ENCODE peak calls at places on chromosome 18, in eight cellular contexts. J, B, Y, P, A, X, I and D are unnamed samples.

GRCh38 chr18:48228301-48228715 is 180.9 kb downstream of the ZBTB7C start:
- DNase-seq in Y (no peak), I (peak), X (peak), B (no peak), P (no peak), J (peak), A (peak), D (peak)

GRCh38 chr18:39494211-39494896 is 1928.8 kb upstream of the CELF4 start:
- DNase-seq in X (no peak), B (no peak), I (no peak), Y (no peak), P (no peak), A (no peak), J (no peak), D (no peak)

GRCh38 chr18:30920356-30920755 is 122.2 kb downstream of the DSC3 start:
- DNase-seq in I (no peak), X (no peak), A (no peak), B (no peak), Y (no peak), P (no peak), J (no peak), D (no peak)

GRCh38 chr18:76363451-76364120 is 131.5 kb downstream of the ZNF516 start:
- DNase-seq in Y (no peak), X (no peak), J (no peak), P (no peak), A (no peak), B (no peak), I (no peak), D (peak)

GRCh38 chr18:79352432-79352831 is 43.3 kb upstream of the NFATC1 start:
- DNase-seq in B (no peak), I (no peak), X (no peak), J (no peak), P (no peak), Y (no peak), A (no peak), D (no peak)

GRCh38 chr18:25274900-25275299 is 77.1 kb downstream of the ZNF521 start:
- DNase-seq in X (no peak), I (no peak), A (no peak), B (no peak), P (no peak), Y (no peak), J (no peak), D (no peak)

GRCh38 chr18:31225668-31226067 is 63.0 kb upstream of the DSC1 start:
- DNase-seq in Y (no peak), B (no peak), X (no peak), I (no peak), P (no peak), J (no peak), A (peak), D (no peak)

GRCh38 chr18:50737127-50737526 is 82.7 kb downstream of the MRO start:
- DNase-seq in Y (no peak), I (no peak), J (no peak), A (no peak), P (no peak), X (no peak), B (no peak), D (no peak)

GRCh38 chr18:23894661-23895175 is 119.8 kb upstream of the TTC39C start:
- DNase-seq in P (no peak), Y (no peak), A (no peak), I (no peak), J (no peak), B (no peak), X (no peak), D (no peak)

GRCh38 chr18:6755107-6755506 is 25.6 kb downstream of the ARHGAP28 start:
- DNase-seq in I (no peak), P (no peak), B (no peak), J (no peak), A (no peak), X (no peak), Y (no peak), D (no peak)

GRCh38 chr18:25047983-25048382 is 304.0 kb downstream of the ZNF521 start:
- DNase-seq in Y (no peak), B (no peak), A (no peak), P (no peak), I (no peak), J (no peak), X (no peak), D (no peak)

GRCh38 chr18:21314721-21315120 is 72.7 kb downstream of the GREB1L start:
- DNase-seq in J (no peak), I (no peak), P (no peak), A (no peak), X (no peak), B (no peak), Y (no peak), D (no peak)

GRCh38 chr18:13473751-13474150 is 252.6 kb downstream of the FAM210A start:
- DNase-seq in B (peak), X (no peak), Y (no peak), J (no peak), I (no peak), A (no peak), P (no peak), D (no peak)

GRCh38 chr18:34159691-34160185 is 65.0 kb downstream of the NOL4 start:
- DNase-seq in J (no peak), P (no peak), A (peak), Y (no peak), I (no peak), B (peak), X (no peak), D (peak)

GRCh38 chr18:47729356-47729755 is 201.1 kb downstream of the SMAD2 start:
- DNase-seq in X (no peak), B (peak), J (no peak), Y (no peak), I (no peak), P (no peak), A (no peak), D (no peak)

GRCh38 chr18:384897-385296 is 115.6 kb downstream of the COLEC12 start:
- DNase-seq in J (no peak), Y (no peak), A (no peak), I (no peak), P (no peak), X (no peak), B (no peak), D (no peak)

GRCh38 chr18:2641638-2642037 is 13.9 kb upstream of the SMCHD1 start:
- DNase-seq in X (no peak), P (no peak), Y (peak), A (no peak), I (no peak), B (no peak), J (no peak), D (no peak)

GRCh38 chr18:25672490-25672889 is 320.5 kb upstream of the ZNF521 start:
- DNase-seq in Y (no peak), A (no peak), P (no peak), I (no peak), J (no peak), B (no peak), X (no peak), D (peak)

GRCh38 chr18:32010124-32010745 is 8.4 kb upstream of the RNF125 start:
- DNase-seq in I (no peak), P (no peak), B (no peak), J (no peak), Y (no peak), A (no peak), X (no peak), D (no peak)

GRCh38 chr18:70249118-70249517 is 39.7 kb upstream of the SOCS6 start:
- DNase-seq in I (no peak), A (no peak), P (no peak), X (no peak), J (no peak), B (no peak), Y (no peak), D (no peak)

GRCh38 chr18:77653792-77654191 is 404.1 kb downstream of the GALR1 start:
- DNase-seq in P (no peak), X (no peak), A (no peak), Y (no peak), B (no peak), J (no peak), I (no peak), D (no peak)

GRCh38 chr18:39675358-39675757 is 2109.8 kb upstream of the CELF4 start:
- DNase-seq in B (no peak), A (no peak), X (no peak), Y (peak), I (no peak), P (no peak), J (peak), D (no peak)

GRCh38 chr18:50880108-50880465 is 1.2 kb downstream of the ME2 start:
- DNase-seq in I (no peak), X (no peak), Y (no peak), A (no peak), P (no peak), J (no peak), B (no peak), D (no peak)

GRCh38 chr18:59993560-59993959 is 93.8 kb downstream of the PMAIP1 start:
- DNase-seq in A (no peak), J (no peak), Y (no peak), P (no peak), B (no peak), I (no peak), X (no peak), D (no peak)

GRCh38 chr18:70382032-70382431 is 93.2 kb downstream of the SOCS6 start:
- DNase-seq in P (no peak), Y (no peak), J (no peak), X (peak), B (no peak), A (no peak), I (no peak), D (no peak)

GRCh38 chr18:24019641-24020331 is 5.2 kb downstream of the TTC39C start:
- DNase-seq in I (no peak), P (no peak), Y (no peak), A (no peak), X (no peak), B (no peak), J (no peak), D (no peak)

DNA sequence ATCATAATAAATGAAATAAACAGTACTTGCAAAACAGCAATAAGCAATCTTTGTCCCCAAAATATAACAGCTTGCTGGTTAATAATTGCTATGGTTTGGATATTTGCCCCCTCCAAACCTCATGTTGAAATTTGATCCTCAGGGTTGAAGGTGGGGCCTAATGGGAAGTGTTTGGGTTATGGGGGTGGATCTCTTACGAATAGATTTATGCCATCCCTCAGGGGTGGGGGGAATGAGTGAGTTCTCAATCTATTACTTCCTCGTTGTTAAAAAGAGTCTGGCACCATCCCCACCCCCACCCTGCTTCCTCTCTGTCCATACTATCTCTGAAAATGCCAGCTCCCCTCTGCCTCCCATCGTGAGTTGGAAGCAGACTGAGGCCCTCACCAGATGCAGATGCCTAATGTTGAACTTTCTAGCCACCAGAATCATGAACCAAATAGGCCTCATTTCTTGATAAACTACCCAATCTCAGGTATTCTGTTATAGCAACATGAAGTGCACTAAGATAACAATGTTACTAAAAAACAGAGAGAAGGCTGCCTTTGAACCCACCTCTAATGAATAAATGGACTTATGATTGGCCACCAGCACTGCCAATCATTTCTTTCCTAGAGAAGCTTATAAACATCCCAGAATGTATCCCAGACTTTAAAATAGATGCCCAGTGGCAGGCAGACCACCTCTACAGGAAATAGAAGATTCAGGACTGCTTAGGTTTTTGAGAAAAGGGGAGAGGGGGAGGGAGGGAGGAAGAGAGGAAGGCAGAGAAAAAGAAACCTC is 90.1 kb downstream of the ALPK2 start:
- DNase-seq in X (no peak), Y (no peak), P (no peak), I (no peak), A (no peak), J (no peak), B (no peak), D (no peak)
- TF ChIP-seq POLR2A in X (no peak), Y (no peak), P (no peak), I (no peak), A (no peak), J (no peak), B (no peak), D (no peak)

DNA sequence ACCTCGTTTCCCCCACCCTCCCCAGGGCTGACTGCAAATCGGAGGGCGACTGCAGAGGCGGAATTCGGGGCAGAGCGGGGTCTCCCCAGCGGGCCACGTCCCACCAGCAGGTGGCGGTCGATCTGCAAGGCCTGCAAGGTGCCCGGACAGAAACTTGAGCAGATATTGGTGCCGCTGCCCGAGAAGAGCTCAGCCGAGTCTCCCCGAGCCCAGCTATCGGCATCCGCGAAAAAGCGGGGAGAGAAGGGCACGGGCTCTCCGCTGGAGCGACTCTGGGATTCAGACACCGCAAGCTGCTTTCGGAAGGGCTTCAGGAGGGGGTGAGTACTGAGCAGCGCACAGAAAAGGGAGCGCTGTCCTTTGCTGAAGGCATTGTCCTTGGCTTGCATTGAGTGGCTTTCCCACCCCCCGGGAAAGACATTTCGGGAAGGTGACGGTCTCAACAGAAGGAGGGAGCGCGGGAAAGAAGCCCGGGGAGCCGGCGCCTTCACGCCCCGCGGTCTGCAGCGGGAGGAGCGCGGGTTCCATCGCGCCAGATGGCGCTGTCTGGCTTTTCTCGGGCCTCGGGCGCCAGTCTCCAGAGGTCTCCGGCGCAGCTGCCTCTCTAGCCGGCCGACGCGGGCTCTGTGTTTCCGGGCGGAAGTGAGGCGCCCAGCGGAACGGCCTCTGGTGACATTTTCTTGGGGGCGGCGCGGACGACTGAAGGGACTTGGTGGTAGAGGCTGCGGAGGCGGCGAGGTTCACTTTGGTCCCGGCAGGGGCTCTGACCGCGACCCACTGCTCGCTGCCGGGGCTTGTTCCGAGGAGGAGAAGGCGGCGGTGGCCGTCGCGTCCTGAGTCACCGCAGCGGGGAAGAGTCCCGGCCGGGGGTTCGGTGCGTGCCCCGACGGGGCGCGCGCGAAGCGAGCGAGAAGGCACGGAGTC is 69.5 kb downstream of the HAUS1 start:
- DNase-seq in Y (peak), B (peak), I (peak), X (peak), P (peak), A (peak), J (peak), D (peak)
- TF ChIP-seq POLR2A in Y (peak), B (peak), I (peak), X (peak), P (peak), A (peak), J (peak), D (no peak)

DNA sequence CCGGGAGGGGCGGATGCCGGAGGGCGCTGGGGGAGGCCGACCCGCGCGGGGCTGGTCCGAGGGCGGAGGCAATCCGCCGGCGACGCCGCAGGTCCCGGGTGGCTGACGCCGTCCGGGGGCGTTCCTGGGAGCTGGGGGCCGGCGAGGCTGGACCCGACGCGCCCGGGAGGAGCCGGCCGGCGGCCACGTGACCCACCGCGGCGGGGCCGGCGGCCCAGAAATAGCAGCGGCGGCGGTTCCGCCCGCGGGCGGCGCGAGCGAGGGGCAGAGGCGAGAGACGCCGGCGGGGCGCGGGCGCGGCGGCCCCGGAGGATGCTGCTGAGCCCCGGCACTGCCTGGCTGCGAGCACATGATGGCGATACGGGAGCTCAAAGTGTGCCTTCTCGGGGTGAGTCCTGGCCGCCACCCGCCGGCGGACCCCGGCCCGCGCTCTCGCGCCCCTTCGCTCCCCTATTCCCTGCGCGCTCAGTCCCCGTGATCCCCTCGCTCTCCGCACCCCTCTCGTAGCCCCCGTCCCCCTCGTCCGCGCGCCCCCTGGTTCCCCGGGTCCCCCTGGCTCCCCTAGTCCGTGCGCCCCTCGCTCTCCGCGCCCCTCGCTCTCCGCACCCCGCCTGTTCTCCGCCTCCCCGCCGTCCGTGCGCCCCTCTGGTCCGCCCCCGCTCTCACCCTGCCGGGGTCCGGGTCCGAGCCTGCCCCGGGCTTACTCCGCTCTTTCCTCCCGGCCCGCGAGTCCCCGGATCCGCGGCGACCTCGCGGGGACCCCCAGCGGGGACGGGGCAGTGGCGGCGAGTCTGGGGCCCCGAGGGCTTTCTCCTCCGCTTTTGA is at the start of gene RAB31:
- DNase-seq in P (peak), J (peak), X (peak), Y (peak), I (peak), A (peak), B (peak), D (peak)
- TF ChIP-seq POLR2A in P (peak), J (peak), X (peak), Y (peak), I (peak), A (peak), B (peak), D (no peak)

DNA sequence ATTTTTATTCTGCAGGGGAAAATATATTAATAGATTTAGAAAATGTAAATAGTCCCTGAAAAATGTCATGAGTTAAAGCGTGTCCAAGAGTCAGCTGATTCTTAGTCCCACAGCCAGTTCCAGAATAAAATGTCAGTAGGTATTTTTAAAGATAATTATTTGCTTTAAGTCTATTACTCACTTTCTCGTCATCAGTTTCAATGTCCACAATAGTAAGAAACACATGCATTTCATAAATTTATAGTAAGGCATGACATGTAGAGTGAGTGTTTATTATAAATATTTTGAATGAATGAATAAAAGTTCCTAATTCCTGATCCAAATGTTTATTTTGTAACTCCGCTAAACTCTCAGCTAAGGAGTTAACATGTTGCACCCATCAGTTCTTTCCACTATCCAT is 1044.0 kb upstream of the PIK3C3 start:
- DNase-seq in A (no peak), B (no peak), Y (no peak), P (no peak), J (no peak), I (no peak), X (no peak), D (no peak)
- TF ChIP-seq POLR2A in A (no peak), B (no peak), Y (no peak), P (no peak), J (no peak), I (no peak), X (no peak), D (no peak)

DNA sequence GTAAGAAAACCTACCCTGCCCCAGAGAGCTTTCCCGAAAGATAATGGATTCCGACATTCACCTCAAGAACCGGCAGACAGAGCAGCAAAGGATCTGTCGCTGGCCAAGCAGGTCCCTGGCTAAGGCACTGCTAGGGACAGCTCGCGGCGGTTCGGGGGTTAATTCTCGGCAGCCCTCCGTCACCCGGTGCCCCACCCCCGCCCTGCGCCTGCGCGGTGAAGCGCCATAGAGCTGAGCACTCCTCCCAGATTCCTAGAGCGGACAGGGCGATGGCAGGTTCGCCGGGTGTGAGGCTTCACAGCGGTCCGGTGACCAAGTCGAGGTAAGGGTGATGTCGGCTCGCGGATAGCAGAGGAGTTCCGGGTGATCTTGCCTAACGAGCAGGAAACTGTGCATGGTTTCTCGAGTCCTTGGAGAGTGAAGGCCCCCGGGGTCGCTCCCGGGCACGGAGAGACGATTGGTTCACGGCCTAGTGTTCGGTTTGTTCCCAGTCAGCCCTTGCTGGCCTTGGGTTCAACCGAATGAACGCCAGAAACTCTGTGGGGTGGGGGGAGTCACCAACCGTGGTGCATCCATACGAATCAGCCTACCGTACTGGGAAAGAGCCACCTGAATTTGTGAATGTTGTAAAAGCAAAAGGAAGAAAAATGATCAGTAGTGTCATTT is at the start of gene ZSCAN30:
- DNase-seq in X (peak), Y (peak), J (peak), P (peak), I (peak), B (peak), A (peak), D (peak)
- TF ChIP-seq POLR2A in X (peak), Y (peak), J (peak), P (peak), I (peak), B (peak), A (peak), D (no peak)

GRCh38 chr18:67516432-67517223 is at the start of gene DSEL:
- DNase-seq in A (peak), X (peak), I (peak), B (peak), Y (peak), J (peak), P (peak), D (peak)
- TF ChIP-seq POLR2A in A (peak), X (peak), I (peak), B (peak), Y (peak), J (peak), P (peak), D (no peak)